ENCODE peak calls at places on chromosomes 11 and 22, in eight cellular contexts. I is IMR-90, A is H1, M is HepG2, G is A549, X is SK-N-SH, B is K562, D is GM12878. H is an unnamed sample.

GRCh38 chr11:87263979-87264378 is 226.2 kb downstream of the TMEM135 start:
- DNase-seq in A (no peak), D (no peak), I (peak), B (no peak), M (no peak), X (no peak), G (no peak), H (no peak)

GRCh38 chr11:6204708-6205107 is 649 bp upstream of the C11orf42 start:
- DNase-seq in A (no peak), I (no peak), D (no peak), G (no peak), B (no peak), X (no peak), M (peak), H (no peak)

GRCh38 chr22:20590477-20591294 is 83.3 kb downstream of the MED15 start:
- DNase-seq in A (no peak), X (no peak), B (no peak), D (no peak), G (no peak), I (no peak), M (no peak), H (no peak)

GRCh38 chr11:128421577-128421976 is 165.8 kb downstream of the ETS1 start:
- DNase-seq in A (no peak), G (no peak), D (no peak), I (peak), B (no peak), M (no peak), X (peak), H (no peak)

GRCh38 chr22:47388778-47389177 is 626.3 kb downstream of the TBC1D22A start:
- DNase-seq in M (no peak), A (no peak), G (no peak), D (no peak), B (no peak), X (no peak), I (no peak), H (no peak)

GRCh38 chr11:33377100-33377851 is 120.1 kb downstream of the HIPK3 start:
- DNase-seq in I (peak), A (no peak), X (no peak), G (no peak), D (no peak), B (no peak), M (no peak), H (no peak)

GRCh38 chr22:49992921-49993648 is 19.5 kb downstream of the IL17REL start:
- DNase-seq in M (peak), G (peak), X (peak), I (peak), B (peak), D (no peak), A (peak), H (no peak)

GRCh38 chr22:46916886-46917625 is 154.6 kb downstream of the TBC1D22A start:
- DNase-seq in B (no peak), I (no peak), G (no peak), D (no peak), X (no peak), A (peak), M (no peak), H (no peak)

GRCh38 chr11:19352736-19353110 is 112.0 kb upstream of the E2F8 start:
- DNase-seq in M (no peak), A (no peak), I (no peak), X (no peak), B (no peak), G (no peak), D (no peak), H (no peak)

GRCh38 chr11:16154715-16155396 is 201.5 kb downstream of the SOX6 start:
- DNase-seq in G (peak), I (no peak), D (no peak), M (peak), X (no peak), B (no peak), A (no peak), H (no peak)

GRCh38 chr22:38921126-38921525 is 36.3 kb upstream of the APOBEC3A start:
- DNase-seq in A (no peak), G (no peak), B (no peak), D (no peak), M (no peak), I (no peak), X (no peak), H (peak)

GRCh38 chr11:3121931-3122774 is 43.0 kb downstream of the OSBPL5 start:
- DNase-seq in G (no peak), D (no peak), X (peak), B (no peak), M (no peak), A (no peak), I (no peak), H (no peak)

GRCh38 chr22:31872209-31872608 is 72.1 kb upstream of the YWHAH start:
- DNase-seq in D (no peak), M (peak), A (peak), B (peak), X (peak), G (no peak), I (no peak), H (no peak)

GRCh38 chr22:46578824-46579561 is 41.2 kb upstream of the GRAMD4 start:
- DNase-seq in X (peak), M (peak), G (no peak), D (no peak), I (peak), B (no peak), A (no peak), H (no peak)

GRCh38 chr11:19934828-19935259 is 222.2 kb downstream of the NAV2 start:
- DNase-seq in M (no peak), A (no peak), D (no peak), B (peak), G (no peak), I (peak), X (no peak), H (no peak)

GRCh38 chr11:64667154-64667745 is 55.7 kb downstream of the NRXN2 start:
- DNase-seq in A (no peak), B (no peak), G (no peak), I (no peak), M (no peak), X (no peak), D (no peak), H (no peak)

GRCh38 chr22:49677495-49677889 is 150.2 kb downstream of the BRD1 start:
- DNase-seq in I (no peak), G (no peak), X (no peak), D (no peak), M (no peak), A (peak), B (no peak), H (no peak)

GRCh38 chr22:42366815-42367581 is 65.2 kb downstream of the NFAM1 start:
- DNase-seq in G (no peak), A (no peak), I (no peak), B (no peak), D (no peak), X (no peak), M (no peak), H (no peak)

GRCh38 chr11:35593143-35593542 is 25.1 kb upstream of the FJX1 start:
- DNase-seq in D (no peak), B (no peak), I (peak), M (no peak), X (no peak), G (no peak), A (no peak), H (no peak)

GRCh38 chr11:31813242-31813960 is 2.3 kb upstream of the PAX6 start:
- DNase-seq in D (no peak), X (peak), M (no peak), I (no peak), B (no peak), G (no peak), A (peak), H (no peak)

GRCh38 chr11:126334665-126335462 is 20.6 kb upstream of the ST3GAL4 start:
- DNase-seq in B (no peak), D (no peak), M (no peak), X (no peak), I (peak), A (no peak), G (no peak), H (no peak)

GRCh38 chr11:71301046-71301857 is 48.9 kb upstream of the SHANK2 start:
- DNase-seq in D (no peak), G (no peak), A (peak), X (no peak), I (no peak), B (no peak), M (no peak), H (no peak)

GRCh38 chr11:71298016-71298550 is 45.7 kb upstream of the SHANK2 start:
- DNase-seq in B (no peak), X (no peak), D (no peak), A (peak), G (no peak), M (no peak), I (no peak), H (no peak)

GRCh38 chr11:71298761-71299181 is 46.4 kb upstream of the SHANK2 start:
- DNase-seq in A (peak), M (no peak), G (no peak), X (no peak), I (no peak), D (no peak), B (no peak), H (no peak)

GRCh38 chr11:71301858-71302533 is 49.6 kb upstream of the SHANK2 start:
- DNase-seq in X (no peak), B (no peak), G (no peak), D (no peak), I (no peak), M (no peak), A (peak), H (no peak)

GRCh38 chr11:71300187-71300586 is 47.8 kb upstream of the SHANK2 start:
- DNase-seq in M (no peak), G (no peak), A (no peak), B (no peak), D (no peak), I (no peak), X (no peak), H (no peak)
- TF ChIP-seq RAD21 in M (no peak), G (no peak), A (no peak), B (no peak), D (no peak), I (no peak), X (no peak), H (no peak)

GRCh38 chr11:539971-540481 is 2.7 kb downstream of the LRRC56 start:
- DNase-seq in B (no peak), I (no peak), X (no peak), G (no peak), D (no peak), A (peak), M (no peak), H (no peak)
- TF ChIP-seq RAD21 in B (no peak), I (no peak), X (no peak), G (no peak), D (no peak), A (no peak), M (no peak), H (no peak)

DNA sequence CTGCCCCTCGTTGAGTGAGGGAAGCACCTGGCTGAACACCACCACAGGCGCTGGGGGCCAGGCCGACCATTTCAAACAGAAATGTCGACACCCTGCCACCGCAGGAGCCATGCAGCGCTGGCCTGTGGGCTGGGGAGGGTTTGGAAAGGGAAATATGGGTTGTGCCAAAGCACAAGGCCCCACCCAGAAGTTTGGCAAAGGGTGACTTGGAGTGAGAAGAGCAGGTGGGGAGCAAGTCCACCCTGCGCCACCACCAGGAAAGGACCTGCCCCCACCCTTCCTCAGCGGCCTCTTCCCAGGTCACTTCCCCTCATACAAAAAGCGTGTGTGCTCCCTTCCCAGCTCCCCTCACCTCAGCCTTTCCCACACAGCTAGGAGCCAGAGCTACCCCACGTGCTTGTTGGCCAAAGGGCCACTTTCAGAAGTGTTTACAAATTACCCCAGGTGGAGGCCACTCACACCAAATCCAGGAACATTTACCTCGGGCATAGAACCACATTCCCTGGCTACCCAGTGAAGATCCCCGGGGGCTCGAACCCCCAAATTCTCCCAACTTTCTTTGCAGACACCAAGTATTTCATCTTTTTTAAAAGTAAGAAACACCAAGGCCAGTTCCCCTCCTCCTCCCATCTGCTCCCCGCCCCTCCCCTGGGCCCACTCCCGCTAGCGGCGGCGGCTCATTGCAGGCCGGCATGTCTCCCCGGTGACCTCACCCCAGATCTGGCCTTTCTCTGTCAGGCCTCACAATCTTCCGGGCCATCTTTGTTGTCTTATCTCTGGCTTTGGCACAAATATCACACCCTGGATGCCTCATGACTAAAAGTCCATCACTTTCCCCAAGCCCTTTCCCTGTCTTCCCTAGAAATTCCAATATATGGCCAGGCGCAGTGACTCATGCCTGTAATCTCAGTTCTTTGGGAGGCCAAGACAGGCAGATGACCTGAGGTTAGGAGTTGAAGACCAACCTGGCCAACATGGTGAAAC is 20.5 kb upstream of the SCGB1A1 start:
- DNase-seq in A (no peak), I (peak), D (no peak), X (peak), M (peak), B (peak), G (peak), H (no peak)
- TF ChIP-seq RAD21 in A (no peak), I (no peak), D (no peak), X (no peak), M (no peak), B (no peak), G (no peak), H (no peak)

GRCh38 chr22:26316732-26317131 is 112.3 kb upstream of the ASPHD2 start:
- DNase-seq in D (no peak), I (no peak), A (no peak), B (no peak), M (no peak), G (no peak), X (no peak), H (no peak)

GRCh38 chr22:26320469-26320868 is 108.6 kb upstream of the ASPHD2 start:
- DNase-seq in G (no peak), I (no peak), B (no peak), M (no peak), X (no peak), A (no peak), D (no peak), H (no peak)

GRCh38 chr22:26321469-26321913 is 107.6 kb upstream of the ASPHD2 start:
- DNase-seq in X (no peak), B (peak), A (no peak), I (peak), G (no peak), M (no peak), D (no peak), H (no peak)

GRCh38 chr22:26322179-26322905 is 106.7 kb upstream of the ASPHD2 start:
- DNase-seq in M (no peak), G (no peak), X (no peak), A (no peak), D (no peak), I (peak), B (no peak), H (peak)

GRCh38 chr22:26318975-26319374 is 110.1 kb upstream of the ASPHD2 start:
- DNase-seq in X (no peak), A (no peak), B (peak), D (no peak), G (no peak), M (peak), I (no peak), H (no peak)
- TF ChIP-seq RAD21 in X (no peak), A (peak), B (peak), D (no peak), G (no peak), M (no peak), I (no peak), H (peak)

GRCh38 chr11:101470881-101471535 is 112.8 kb downstream of the TRPC6 start:
- DNase-seq in M (peak), G (no peak), D (no peak), X (no peak), A (no peak), I (peak), B (no peak), H (no peak)
- TF ChIP-seq RAD21 in M (no peak), G (no peak), D (no peak), X (no peak), A (no peak), I (no peak), B (no peak), H (no peak)

GRCh38 chr22:28141614-28142013 is 222.6 kb upstream of the PITPNB start:
- DNase-seq in X (no peak), A (no peak), B (no peak), M (no peak), D (no peak), I (peak), G (no peak), H (no peak)

GRCh38 chr22:28139993-28140392 is 220.9 kb upstream of the PITPNB start:
- DNase-seq in X (no peak), A (no peak), I (peak), B (no peak), M (no peak), G (no peak), D (no peak), H (no peak)

GRCh38 chr22:28143206-28143605 is 224.2 kb upstream of the PITPNB start:
- DNase-seq in M (no peak), X (no peak), A (no peak), B (no peak), G (no peak), D (no peak), I (no peak), H (no peak)

GRCh38 chr22:28143961-28144745 is 225.1 kb upstream of the PITPNB start:
- DNase-seq in I (no peak), A (no peak), D (no peak), G (no peak), X (no peak), B (no peak), M (no peak), H (no peak)

DNA sequence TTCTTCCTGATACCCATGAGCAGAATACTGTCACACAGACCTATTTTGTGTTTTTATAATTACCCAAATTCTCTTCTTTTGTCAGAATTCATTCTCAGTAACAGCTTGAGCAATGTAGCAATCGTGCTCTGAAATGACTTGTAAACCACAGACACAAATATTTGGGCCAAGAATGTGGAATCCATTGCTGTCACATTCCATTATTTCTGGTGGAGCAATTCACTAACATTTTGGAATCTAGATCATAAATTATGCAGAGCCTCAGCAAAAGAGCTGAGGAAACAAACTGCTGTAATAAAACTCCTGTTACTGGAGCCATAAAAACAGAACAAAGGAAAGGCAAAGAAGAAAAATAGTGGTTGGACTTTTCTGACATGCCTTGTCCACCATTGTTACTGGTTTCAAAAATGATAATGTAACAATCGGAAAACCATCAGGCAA is 223.3 kb upstream of the PITPNB start:
- DNase-seq in A (no peak), G (no peak), M (peak), B (no peak), I (peak), X (no peak), D (no peak), H (no peak)
- TF ChIP-seq RAD21 in A (no peak), G (no peak), M (no peak), B (no peak), I (no peak), X (no peak), D (no peak), H (no peak)

DNA sequence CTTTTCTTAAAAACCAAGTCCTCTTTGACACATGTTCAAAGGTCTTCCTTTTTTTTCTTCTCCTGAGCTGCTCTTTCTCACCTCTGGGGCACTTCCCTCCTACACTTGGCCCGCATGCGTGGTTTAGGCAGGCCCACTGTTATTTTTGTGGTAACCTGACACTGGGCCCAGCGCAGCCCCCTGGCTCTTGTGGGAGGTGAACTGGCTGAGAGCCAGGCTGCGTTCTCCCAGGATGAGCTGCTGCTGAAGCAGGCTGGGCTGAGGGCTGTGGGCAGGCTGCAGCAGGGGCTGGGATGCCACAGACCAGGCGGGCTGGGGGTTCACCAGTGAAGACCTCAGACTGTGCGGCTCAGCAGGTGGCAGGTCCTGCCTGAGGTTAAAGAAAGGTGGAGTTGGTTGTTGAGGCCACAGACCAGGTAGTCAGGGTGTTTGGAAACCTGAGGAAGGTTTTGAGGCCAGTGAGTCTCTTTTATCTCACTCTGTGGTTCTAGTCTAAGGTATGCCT is 72.4 kb downstream of the TEAD1 start:
- DNase-seq in D (no peak), G (no peak), M (peak), I (peak), B (peak), A (peak), X (peak), H (peak)
- TF ChIP-seq RAD21 in D (no peak), G (no peak), M (no peak), I (no peak), B (peak), A (peak), X (peak), H (peak)

DNA sequence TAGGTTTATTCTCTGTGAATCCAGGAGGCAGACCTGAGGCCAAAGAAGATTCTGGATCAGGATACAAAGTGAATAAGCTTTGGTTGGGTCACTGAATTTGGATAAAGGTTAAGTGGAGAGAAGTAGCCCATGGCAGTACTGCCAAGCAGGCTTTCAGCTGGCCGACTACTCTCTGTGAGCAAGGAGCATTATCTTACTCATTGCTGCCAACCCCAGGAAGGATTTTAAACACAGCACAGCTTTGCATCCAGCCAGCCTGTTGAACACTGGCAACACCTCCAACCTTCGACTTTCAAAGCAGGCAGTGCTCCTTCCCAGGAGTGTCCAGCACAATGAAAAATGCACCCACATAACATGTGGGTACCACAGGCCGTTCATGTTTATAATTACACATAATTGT is 363.7 kb upstream of the SYN3 start:
- DNase-seq in X (no peak), D (no peak), I (no peak), G (no peak), A (no peak), B (no peak), M (no peak), H (no peak)
- TF ChIP-seq RAD21 in X (no peak), D (no peak), I (no peak), G (no peak), A (no peak), B (no peak), M (no peak), H (no peak)

GRCh38 chr11:102177974-102178631 is 67.9 kb downstream of the YAP1 start:
- DNase-seq in M (peak), G (peak), B (no peak), A (no peak), I (peak), X (peak), D (no peak), H (peak)
- TF ChIP-seq RAD21 in M (no peak), G (peak), B (no peak), A (no peak), I (no peak), X (no peak), D (no peak), H (peak)

DNA sequence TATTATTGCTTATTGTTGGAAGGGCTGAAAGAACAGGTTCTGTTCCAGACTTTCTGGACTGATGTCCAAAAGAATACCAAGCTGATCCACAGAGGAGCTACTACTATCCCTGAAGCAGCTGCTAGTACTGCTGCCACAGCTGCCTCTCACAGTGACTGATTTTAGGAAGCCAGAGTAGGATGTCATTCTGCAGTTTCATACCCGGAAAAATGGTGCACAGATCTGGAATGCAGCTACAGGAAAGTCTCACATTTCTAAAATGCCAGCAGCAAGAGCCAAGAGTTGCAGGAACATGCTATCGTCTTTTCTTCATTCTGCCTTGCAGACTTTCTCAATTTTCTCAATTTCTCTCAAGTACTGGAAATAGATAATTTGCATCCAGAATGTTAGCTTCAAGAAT is 19.3 kb upstream of the CCDC179 start:
- DNase-seq in M (no peak), A (no peak), I (peak), G (no peak), D (no peak), X (no peak), B (no peak), H (no peak)
- TF ChIP-seq RAD21 in M (no peak), A (no peak), I (no peak), G (no peak), D (no peak), X (no peak), B (no peak), H (no peak)

H was measured in HCT116.